ENCODE peak calls at places on chromosomes 3 and 15, in ten cellular contexts. B is activated CD4-positive, CD25-positive, alpha-beta regulatory T cell; O is stimulated activated naive B cell treated with anti-CD40 and anti-IgM and Interleukin-4, amounts not matched to agents 10 μg/mL and 1 μg/mL and 100 μg/mL, for 72 hours; Z is activated T-helper 9 cell treated with anti-CD3 and anti-CD28 coated beads, Interleukin-2, amount 50 U/mL, for 16 hours; D is astrocyte of the spinal cord; Q is Kasumi-1; F is foreskin fibroblast; C is NCI-H1105 treated with DMSO at 0.1 percent for 48 hours; V is activated CD4-positive, alpha-beta T cell treated with anti-CD3 and anti-CD28 coated beads, Interleukin-2, amount 50 U/mL, for 1 hour; G is effector CD4-positive, alpha-beta T cell. M is an unnamed sample.

GRCh38 chr3:69368129-69368741 is 17.7 kb downstream of the FRMD4B start:
- DNase-seq in B (no peak), O (peak; percentile 9), Z (no peak), D (no peak), Q (peak; percentile 65), F (no peak), C (no peak), V (no peak), G (no peak), M (peak; percentile 24)

GRCh38 chr3:72912532-72912931 is 24.7 kb downstream of the GXYLT2 start:
- DNase-seq in B (no peak), O (no peak), Z (no peak), D (peak; percentile 49), Q (no peak), F (no peak), C (no peak), V (no peak), G (no peak), M (no peak)

GRCh38 chr3:142501004-142501926 is 53.4 kb upstream of the XRN1 start:
- DNase-seq in B (no peak), O (no peak), Z (no peak), D (peak; percentile 73), Q (no peak), F (peak; percentile 81), C (no peak), V (no peak), G (no peak), M (no peak)

GRCh38 chr15:92958105-92958504 is 58.0 kb downstream of the CHD2 start:
- DNase-seq in B (peak; percentile 10), O (no peak), Z (peak; percentile 35), D (peak; percentile 69), Q (no peak), F (no peak), C (no peak), V (peak; percentile 36), G (peak; percentile 42), M (peak; percentile 17)

GRCh38 chr3:72008226-72008996 is 223.5 kb upstream of the PROK2 start:
- DNase-seq in B (no peak), O (no peak), Z (no peak), D (peak; percentile 23), Q (no peak), F (peak; percentile 71), C (no peak), V (no peak), G (no peak), M (no peak)

GRCh38 chr3:112002458-112002971 is 3.8 kb downstream of the TAGLN3 start:
- DNase-seq in B (no peak), O (no peak), Z (peak; percentile 46), D (no peak), Q (no peak), F (peak; percentile 38), C (no peak), V (no peak), G (no peak), M (no peak)

GRCh38 chr15:95653361-95653805 is 677.1 kb upstream of the NR2F2 start:
- DNase-seq in B (no peak), O (no peak), Z (no peak), D (no peak), Q (no peak), F (peak; percentile 38), C (no peak), V (no peak), G (no peak), M (no peak)

GRCh38 chr3:53196575-53197407 is 35.8 kb downstream of the PRKCD start:
- DNase-seq in B (no peak), O (no peak), Z (peak; percentile 30), D (peak; percentile 66), Q (peak; percentile 37), F (no peak), C (no peak), V (peak; percentile 20), G (no peak), M (no peak)

GRCh38 chr15:84570164-84570692 is 30.6 kb upstream of the ZSCAN2 start:
- DNase-seq in B (peak; percentile 16), O (peak; percentile 23), Z (peak; percentile 44), D (peak; percentile 21), Q (peak; percentile 36), F (peak; percentile 34), C (no peak), V (peak; percentile 50), G (peak; percentile 14), M (peak; percentile 53)

GRCh38 chr3:72385172-72385571 is 463.1 kb downstream of the SHQ1 start:
- DNase-seq in B (no peak), O (no peak), Z (no peak), D (no peak), Q (no peak), F (no peak), C (no peak), V (no peak), G (no peak), M (no peak)

GRCh38 chr3:27483117-27484001 is 825 bp downstream of the SLC4A7 start:
- DNase-seq in B (peak; percentile 11), O (peak; percentile 38), Z (peak; percentile 6), D (peak; percentile 81), Q (peak; percentile 57), F (no peak), C (peak; percentile 17), V (peak; percentile 16), G (peak; percentile 6), M (peak; percentile 16)

GRCh38 chr15:41544650-41545015 is 576 bp upstream of the RPAP1 start:
- DNase-seq in B (no peak), O (no peak), Z (no peak), D (no peak), Q (no peak), F (peak; percentile 96), C (no peak), V (no peak), G (no peak), M (no peak)

GRCh38 chr3:182389041-182389815 is 404.1 kb upstream of the ATP11B start:
- DNase-seq in B (no peak), O (no peak), Z (no peak), D (peak; percentile 50), Q (no peak), F (no peak), C (peak; percentile 98), V (no peak), G (no peak), M (no peak)

GRCh38 chr15:39744334-39745103 is 38.1 kb downstream of the FSIP1 start:
- DNase-seq in B (no peak), O (no peak), Z (no peak), D (no peak), Q (no peak), F (no peak), C (no peak), V (no peak), G (no peak), M (no peak)

GRCh38 chr15:40229316-40229715 is 9.5 kb upstream of the PAK6 start:
- DNase-seq in B (no peak), O (no peak), Z (no peak), D (no peak), Q (no peak), F (no peak), C (no peak), V (no peak), G (no peak), M (no peak)

GRCh38 chr15:91752081-91752810 is 101.3 kb upstream of the SLCO3A1 start:
- DNase-seq in B (no peak), O (no peak), Z (no peak), D (no peak), Q (no peak), F (no peak), C (no peak), V (no peak), G (no peak), M (no peak)

M was measured in activated effector memory CD4-positive, alpha-beta T cell treated with Interleukin-2 at 50 U/mL for 16 hours.